ENCODE peak calls at places on chromosomes 5 and 9, in seven cellular contexts. Z is neuronal stem cell, Q is H1, R is GM23248, H is mesendoderm, J is fibroblast of lung, B is H9. L is an unnamed sample.

GRCh38 chr5:10985711-10986110 is 224.7 kb upstream of the DAP start:
- DNase-seq in Z (no peak), B (no peak), J (no peak), Q (no peak), H (no peak), R (no peak), L (no peak)

GRCh38 chr9:12817702-12818101 is 42.9 kb downstream of the LURAP1L start:
- DNase-seq in B (no peak), R (peak), Q (no peak), Z (no peak), J (peak), H (no peak), L (peak)

GRCh38 chr9:133396952-133397351 is 20.8 kb downstream of the STKLD1 start:
- DNase-seq in J (no peak), Z (no peak), B (peak), R (peak), H (peak), Q (no peak), L (no peak)

GRCh38 chr5:3304346-3304745 is 291.3 kb upstream of the IRX1 start:
- DNase-seq in H (no peak), R (no peak), Z (no peak), J (no peak), Q (no peak), B (no peak), L (no peak)

GRCh38 chr5:54672867-54673266 is 155.3 kb downstream of the SNX18 start:
- DNase-seq in B (no peak), Z (no peak), H (no peak), J (no peak), Q (no peak), R (no peak), L (no peak)

GRCh38 chr5:115475768-115476167 is 68.8 kb downstream of the FEM1C start:
- DNase-seq in J (no peak), H (no peak), B (no peak), Q (no peak), R (no peak), Z (no peak), L (no peak)

GRCh38 chr9:16321461-16322119 is 548.9 kb downstream of the BNC2 start:
- DNase-seq in Z (no peak), R (peak), Q (no peak), H (no peak), J (peak), B (peak), L (peak)

GRCh38 chr9:69554945-69555344 is 117.2 kb downstream of the APBA1 start:
- DNase-seq in B (no peak), Z (no peak), H (no peak), R (peak), Q (no peak), J (peak), L (peak)

GRCh38 chr9:9924369-9924768 is 688.4 kb downstream of the PTPRD start:
- DNase-seq in Q (no peak), Z (no peak), J (no peak), R (no peak), H (no peak), B (no peak), L (no peak)

GRCh38 chr9:105510024-105510423 is 47.9 kb upstream of the FKTN start:
- DNase-seq in J (peak), Q (no peak), Z (no peak), R (peak), H (no peak), B (no peak), L (peak)

GRCh38 chr5:127840198-127840524 is 137.0 kb downstream of the CCDC192 start:
- DNase-seq in Z (no peak), J (no peak), R (no peak), B (no peak), H (no peak), Q (no peak), L (no peak)

DNA sequence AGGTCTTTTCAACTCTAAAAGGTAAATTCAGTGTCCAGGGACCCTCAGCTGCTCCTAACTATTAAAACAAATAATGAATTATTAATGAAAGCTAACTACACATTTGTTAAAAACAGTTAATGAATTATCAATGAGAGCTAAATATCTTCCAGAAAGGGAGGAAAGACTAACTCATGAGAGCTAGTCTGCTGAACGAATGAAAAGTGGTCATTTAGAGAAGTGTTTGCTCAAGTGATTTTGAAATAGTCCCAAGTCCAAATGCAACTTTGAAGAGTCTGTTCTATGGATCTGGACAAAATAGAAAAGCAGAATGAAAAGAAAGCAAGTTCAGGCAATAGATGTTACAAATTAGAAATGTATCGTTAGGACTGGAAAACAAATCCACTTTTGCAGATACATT is 133.9 kb upstream of the SPEF2 start:
- DNase-seq in Z (no peak), Q (no peak), H (no peak), R (no peak), B (no peak), J (no peak), L (no peak)
- H3K4me2 ChIP-seq in Z (no peak), Q (no peak), H (no peak), R (no peak), B (no peak), J (no peak), L (no peak)

GRCh38 chr5:407801-408268 is 35.1 kb upstream of the EXOC3 start:
- DNase-seq in J (no peak), R (no peak), Z (no peak), Q (no peak), H (no peak), B (no peak), L (peak)
- H3K4me2 ChIP-seq in J (no peak), R (no peak), Z (no peak), Q (no peak), H (no peak), B (no peak), L (no peak)

GRCh38 chr5:72559866-72560766 is 52.9 kb upstream of the ZNF366 start:
- DNase-seq in J (no peak), R (no peak), Q (no peak), H (peak), Z (no peak), B (no peak), L (peak)
- H3K4me2 ChIP-seq in J (no peak), R (no peak), Q (no peak), H (no peak), Z (no peak), B (no peak), L (no peak)

GRCh38 chr9:78210841-78211301 is 25.0 kb upstream of the CEP78 start:
- DNase-seq in B (no peak), R (no peak), Q (no peak), H (no peak), J (no peak), Z (no peak), L (no peak)
- H3K4me2 ChIP-seq in B (no peak), R (no peak), Q (no peak), H (no peak), J (no peak), Z (no peak), L (no peak)

DNA sequence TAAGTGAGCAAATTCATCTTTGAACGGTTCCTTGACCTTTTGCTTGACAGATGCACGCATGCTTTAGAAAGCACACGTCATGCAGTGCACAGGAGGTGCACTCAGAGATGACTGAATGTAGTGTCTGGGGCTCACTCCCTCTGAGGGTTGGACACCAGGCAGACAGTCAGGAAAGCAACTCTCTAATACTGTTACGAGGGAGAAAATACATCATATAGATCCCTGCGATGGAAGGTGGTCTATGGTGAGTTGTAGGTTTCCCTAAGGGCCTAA is 16.5 kb upstream of the PHF19 start:
- DNase-seq in Q (no peak), J (peak), R (peak), H (no peak), Z (no peak), B (no peak), L (no peak)
- H3K4me2 ChIP-seq in Q (no peak), J (no peak), R (no peak), H (no peak), Z (no peak), B (no peak), L (no peak)

L was measured in mammary epithelial cell.